ENCODE peak calls at places on chromosomes 12 and 14, in four cellular contexts. G is fibroblast of pulmonary artery, B is HFF-Myc, C is neuronal stem cell. P is an unnamed sample.
A peak's percentile ranks its signal among the peaks of the same experiment; 100 is the strongest.

GRCh38 chr12:71476513-71476912 is 36.9 kb downstream of the LGR5 start:
- DNase-seq in G (peak; percentile 66), B (no peak), C (no peak), P (peak; percentile 77)

GRCh38 chr12:75661927-75662326 is 150.5 kb upstream of the KRR1 start:
- DNase-seq in G (peak; percentile 62), B (no peak), C (no peak), P (peak; percentile 72)

GRCh38 chr12:19971396-19971802 is 396.9 kb upstream of the PDE3A start:
- DNase-seq in G (peak; percentile 48), B (no peak), C (peak; percentile 18), P (peak; percentile 78)

GRCh38 chr12:97556201-97556824 is 93.7 kb downstream of the RMST start:
- DNase-seq in G (peak; percentile 23), B (no peak), C (no peak), P (no peak)

GRCh38 chr12:64890873-64891468 is 66.5 kb downstream of the TBC1D30 start:
- DNase-seq in G (peak; percentile 82), B (peak; percentile 50), C (peak; percentile 72), P (no peak)

GRCh38 chr14:26917086-26917485 is 319.3 kb upstream of the NOVA1 start:
- DNase-seq in G (peak; percentile 85), B (peak; percentile 11), C (no peak), P (peak; percentile 92)

GRCh38 chr12:114743799-114744198 is 59.8 kb upstream of the TBX3 start:
- DNase-seq in G (no peak), B (no peak), C (no peak), P (no peak)

GRCh38 chr14:68736519-68736918 is 56.3 kb downstream of the ZFP36L1 start:
- DNase-seq in G (no peak), B (no peak), C (no peak), P (no peak)

GRCh38 chr12:122116707-122117535 is 38.4 kb downstream of the MLXIP start:
- DNase-seq in G (no peak), B (no peak), C (no peak), P (no peak)

GRCh38 chr14:54737132-54737711 is 165.4 kb downstream of the GCH1 start:
- DNase-seq in G (peak; percentile 60), B (peak; percentile 37), C (no peak), P (peak; percentile 44)

GRCh38 chr12:92404259-92404894 is 258.7 kb upstream of the BTG1 start:
- DNase-seq in G (no peak), B (no peak), C (no peak), P (no peak)
- H3K4me3 ChIP-seq in G (no peak overlapping the region), B (no peak overlapping the region), C (no peak overlapping the region), P (no peak overlapping the region)

GRCh38 chr14:56278383-56278782 is 160.2 kb downstream of the PELI2 start:
- DNase-seq in G (no peak), B (no peak), C (no peak), P (no peak)
- H3K4me3 ChIP-seq in G (no peak overlapping the region), B (no peak overlapping the region), C (no peak overlapping the region), P (no peak overlapping the region)

DNA sequence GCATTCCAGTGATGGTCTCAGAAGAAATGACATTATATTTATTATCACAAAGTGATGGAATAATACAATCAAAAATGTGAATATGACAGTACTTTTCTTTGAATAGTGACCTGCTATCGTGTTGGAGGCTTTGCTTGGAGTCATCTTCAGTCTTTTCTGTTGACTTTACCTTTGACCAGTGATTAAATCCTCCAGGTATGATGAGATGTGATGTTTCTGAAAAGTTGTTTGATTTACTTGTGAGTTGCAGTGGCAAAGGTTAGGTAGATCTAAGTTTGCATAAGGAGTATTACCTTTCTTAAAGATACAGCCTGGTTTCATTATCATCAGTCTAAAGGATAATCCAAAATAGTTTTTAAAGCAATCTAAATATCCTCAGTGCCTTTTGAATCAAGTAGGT is 4.6 kb downstream of the TCP11L2 start:
- DNase-seq in G (no peak), B (no peak), C (no peak), P (no peak)
- H3K4me3 ChIP-seq in G (no peak overlapping the region), B (no peak overlapping the region), C (no peak overlapping the region), P (no peak overlapping the region)

DNA sequence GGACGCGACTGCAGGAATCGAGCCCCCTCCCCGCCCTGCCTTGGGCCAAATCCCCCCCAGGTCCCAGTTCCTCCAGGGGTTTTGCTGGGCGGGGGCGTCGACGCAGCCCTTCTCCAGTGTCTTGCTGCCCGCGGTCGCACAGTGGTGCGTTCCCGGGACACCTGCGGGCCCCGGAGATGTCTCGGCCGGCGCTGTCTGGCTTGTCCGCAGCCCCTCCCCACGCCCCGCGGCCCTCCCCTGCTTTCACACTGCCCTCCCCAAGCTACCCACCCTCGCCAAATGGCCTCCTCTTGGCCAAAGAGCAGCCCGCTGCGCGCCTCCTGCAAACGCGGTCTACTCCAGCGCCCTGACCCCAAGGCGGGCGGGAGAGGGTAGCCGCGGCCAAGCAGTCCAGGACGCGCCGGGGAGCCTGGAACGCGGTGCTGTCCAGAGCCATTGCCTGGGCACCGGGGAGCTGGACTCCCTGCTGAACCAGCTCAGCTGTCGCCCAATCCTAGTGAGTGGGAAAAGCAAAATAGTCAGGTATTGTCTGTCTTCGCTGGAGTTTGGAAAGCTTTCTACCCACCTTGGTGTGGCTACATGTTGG is 122.0 kb downstream of the AACS start:
- DNase-seq in G (no peak), B (no peak), C (no peak), P (no peak)
- H3K4me3 ChIP-seq in G (peak overlapping the region; percentile 40), B (no peak overlapping the region), C (peak overlapping the region; percentile 37), P (peak overlapping the region; percentile 61)

GRCh38 chr12:89273525-89273924 is 78.8 kb downstream of the DUSP6 start:
- DNase-seq in G (no peak), B (no peak), C (no peak), P (no peak)
- H3K4me3 ChIP-seq in G (no peak overlapping the region), B (no peak overlapping the region), C (no peak overlapping the region), P (no peak overlapping the region)

GRCh38 chr12:100716949-100717732 is 77.4 kb upstream of the ANO4 start:
- DNase-seq in G (peak; percentile 23), B (no peak), C (peak; percentile 43), P (no peak)
- H3K4me3 ChIP-seq in G (peak overlapping the region; percentile 59), B (peak overlapping the region; percentile 27), C (peak overlapping the region; percentile 34), P (peak overlapping the region; percentile 48)

GRCh38 chr14:103094406-103095209 is at the start of gene EXOC3L4:
- DNase-seq in G (no peak), B (no peak), C (no peak), P (no peak)
- H3K4me3 ChIP-seq in G (no peak within 1 kb of the TSS), B (no peak within 1 kb of the TSS), C (no peak within 1 kb of the TSS), P (no peak within 1 kb of the TSS)

P was measured in skeletal muscle cell.